ENCODE peak calls at places on chromosomes 11 and 22, in six cellular contexts. C, D, L, S, P and R are unnamed samples.

GRCh38 chr11:62552931-62553838 is 6.6 kb upstream of the AHNAK start:
- DNase-seq in C (peak), D (peak), L (peak), S (peak), P (no peak), R (no peak)

GRCh38 chr22:37559901-37560681 is at the start of gene CDC42EP1:
- DNase-seq in C (no peak), D (no peak), L (peak), S (peak), P (peak), R (no peak)

GRCh38 chr11:14655435-14655834 is 11.8 kb downstream of the PDE3B start:
- DNase-seq in C (no peak), D (no peak), L (no peak), S (no peak), P (no peak), R (no peak)

GRCh38 chr22:27372969-27373670 is 428.4 kb downstream of the MN1 start:
- DNase-seq in C (no peak), D (no peak), L (peak), S (peak), P (no peak), R (no peak)

GRCh38 chr22:45636668-45637067 is 35.0 kb upstream of the ATXN10 start:
- DNase-seq in C (no peak), D (no peak), L (no peak), S (no peak), P (no peak), R (no peak)

GRCh38 chr11:64406221-64406946 is 47.4 kb downstream of the RPS6KA4 start:
- DNase-seq in C (no peak), D (no peak), L (no peak), S (no peak), P (no peak), R (no peak)

GRCh38 chr11:45655347-45655756 is 10.1 kb downstream of the CHST1 start:
- DNase-seq in C (peak), D (peak), L (peak), S (peak), P (peak), R (no peak)

GRCh38 chr11:44625759-44626523 is 60.5 kb downstream of the CD82 start:
- DNase-seq in C (no peak), D (no peak), L (no peak), S (no peak), P (peak), R (no peak)

GRCh38 chr11:10770626-10771254 is 19.7 kb downstream of the CTR9 start:
- DNase-seq in C (no peak), D (no peak), L (peak), S (peak), P (no peak), R (no peak)

GRCh38 chr11:76810151-76810853 is 27.1 kb downstream of the TSKU start:
- DNase-seq in C (no peak), D (no peak), L (peak), S (no peak), P (no peak), R (no peak)

GRCh38 chr11:66542362-66542761 is 3.5 kb downstream of the ZDHHC24 start:
- DNase-seq in C (no peak), D (no peak), L (no peak), S (no peak), P (no peak), R (no peak)